ENCODE peak calls at places on chromosome 1, in five cellular contexts. M, P, S, I and N are unnamed samples.

GRCh38 chr1:201511925-201512539 is 5.1 kb upstream of the CSRP1 start:
- DNase-seq in M (no peak), P (no peak), S (no peak), I (no peak), N (no peak)

GRCh38 chr1:90964444-90965035 is 57.3 kb downstream of the ZNF644 start:
- DNase-seq in M (no peak), P (no peak), S (peak), I (no peak), N (peak)

GRCh38 chr1:9291914-9292360 is 757 bp upstream of the SPSB1 start:
- DNase-seq in M (no peak), P (no peak), S (peak), I (no peak), N (no peak)

GRCh38 chr1:113895084-113895483 is 7.7 kb upstream of the BCL2L15 start:
- DNase-seq in M (no peak), P (no peak), S (no peak), I (no peak), N (no peak)

GRCh38 chr1:62530516-62531154 is 66.7 kb upstream of the ANGPTL3 start:
- DNase-seq in M (no peak), P (no peak), S (peak), I (no peak), N (no peak)

GRCh38 chr1:218524526-218524925 is 179.4 kb downstream of the TGFB2 start:
- DNase-seq in M (no peak), P (no peak), S (no peak), I (no peak), N (no peak)

GRCh38 chr1:154717467-154718004 is 109.5 kb upstream of the ADAR start:
- DNase-seq in M (no peak), P (no peak), S (no peak), I (no peak), N (no peak)

GRCh38 chr1:10536133-10536768 is 61.5 kb downstream of the PEX14 start:
- DNase-seq in M (no peak), P (no peak), S (no peak), I (no peak), N (no peak)

GRCh38 chr1:240109920-240110685 is 18.4 kb downstream of the FMN2 start:
- DNase-seq in M (no peak), P (no peak), S (peak), I (no peak), N (no peak)

GRCh38 chr1:197781998-197782718 is 6.9 kb upstream of the DENND1B start:
- DNase-seq in M (no peak), P (no peak), S (peak), I (no peak), N (no peak)

GRCh38 chr1:15848143-15848928 is 829 bp downstream of the SPEN start:
- DNase-seq in M (no peak), P (no peak), S (no peak), I (no peak), N (no peak)

GRCh38 chr1:41498809-41499208 is 14.3 kb upstream of the EDN2 start:
- DNase-seq in M (no peak), P (no peak), S (no peak), I (no peak), N (no peak)

GRCh38 chr1:215402147-215402546 is 165.0 kb upstream of the KCTD3 start:
- DNase-seq in M (no peak), P (no peak), S (no peak), I (no peak), N (no peak)

GRCh38 chr1:170707959-170708666 is 44.2 kb downstream of the PRRX1 start:
- DNase-seq in M (no peak), P (no peak), S (peak), I (no peak), N (no peak)

GRCh38 chr1:22351757-22352080 is 99.9 kb upstream of the ZBTB40 start:
- DNase-seq in M (no peak), P (no peak), S (no peak), I (no peak), N (no peak)

GRCh38 chr1:32755098-32755809 is 52.7 kb upstream of the SYNC start:
- DNase-seq in M (no peak), P (no peak), S (peak), I (no peak), N (no peak)

GRCh38 chr1:91569411-91570104 is 68.9 kb downstream of the CDC7 start:
- DNase-seq in M (no peak), P (no peak), S (peak), I (no peak), N (no peak)

GRCh38 chr1:169563019-169563615 is 23.2 kb downstream of the F5 start:
- DNase-seq in M (no peak), P (no peak), S (no peak), I (no peak), N (no peak)

GRCh38 chr1:17558541-17558940 is 19.0 kb downstream of the ARHGEF10L start:
- DNase-seq in M (no peak), P (no peak), S (no peak), I (no peak), N (no peak)

GRCh38 chr1:113390871-113391642 is 742 bp downstream of the MAGI3 start:
- DNase-seq in M (peak), P (no peak), S (no peak), I (no peak), N (no peak)

GRCh38 chr1:30822966-30823581 is 65.5 kb upstream of the LAPTM5 start:
- DNase-seq in M (no peak), P (no peak), S (peak), I (no peak), N (no peak)

GRCh38 chr1:7409278-7409677 is 361.8 kb upstream of the VAMP3 start:
- DNase-seq in M (no peak), P (no peak), S (no peak), I (no peak), N (no peak)

GRCh38 chr1:11536573-11537379 is 57.8 kb downstream of the DISP3 start:
- DNase-seq in M (no peak), P (no peak), S (no peak), I (no peak), N (no peak)

GRCh38 chr1:173112129-173112528 is 61.4 kb upstream of the TNFSF18 start:
- DNase-seq in M (no peak), P (no peak), S (peak), I (no peak), N (no peak)

GRCh38 chr1:210908257-210908656 is 225.7 kb downstream of the KCNH1 start:
- DNase-seq in M (no peak), P (no peak), S (no peak), I (peak), N (no peak)

GRCh38 chr1:222557148-222557547 is 9.2 kb upstream of the HHIPL2 start:
- DNase-seq in M (no peak), P (no peak), S (no peak), I (no peak), N (no peak)

GRCh38 chr1:94408104-94408503 is 10.1 kb upstream of the ABCD3 start:
- DNase-seq in M (no peak), P (no peak), S (no peak), I (no peak), N (no peak)

GRCh38 chr1:63143482-63143881 is 178.9 kb upstream of the FOXD3 start:
- DNase-seq in M (no peak), P (no peak), S (no peak), I (no peak), N (no peak)

GRCh38 chr1:3651939-3652537 is at the start of gene TP73:
- DNase-seq in M (no peak), P (peak), S (no peak), I (peak), N (no peak)

GRCh38 chr1:237863234-237863633 is 27.5 kb downstream of the ZP4 start:
- DNase-seq in M (no peak), P (no peak), S (no peak), I (no peak), N (no peak)

GRCh38 chr1:81558291-81559076 is 242.2 kb upstream of the ADGRL2 start:
- DNase-seq in M (no peak), P (no peak), S (peak), I (no peak), N (no peak)

GRCh38 chr1:159068877-159069276 is 7.7 kb downstream of the AIM2 start:
- DNase-seq in M (no peak), P (no peak), S (peak), I (no peak), N (no peak)

GRCh38 chr1:228515200-228515834 is 28.1 kb downstream of the RNF187 start:
- DNase-seq in M (no peak), P (no peak), S (peak), I (peak), N (peak)

GRCh38 chr1:211415700-211416099 is 76.3 kb downstream of the RD3 start:
- DNase-seq in M (no peak), P (no peak), S (peak), I (no peak), N (no peak)

GRCh38 chr1:151106891-151107290 is 36.3 kb downstream of the GABPB2 start:
- DNase-seq in M (no peak), P (no peak), S (no peak), I (no peak), N (no peak)

GRCh38 chr1:197798492-197798891 is 23.2 kb upstream of the DENND1B start:
- DNase-seq in M (no peak), P (no peak), S (no peak), I (no peak), N (no peak)

GRCh38 chr1:170619167-170620030 is 44.5 kb upstream of the PRRX1 start:
- DNase-seq in M (no peak), P (no peak), S (no peak), I (no peak), N (no peak)